ENCODE peak calls at places on chromosomes 4 and X, in eight cellular contexts. One of them, this sample, is unnamed.

GRCh38 chrX:31706456-31706855 is 634.6 kb upstream of the FTHL17 start:
- DNase-seq in kidney tubule cell: peak
- DNase-seq in neural crest cell: no peak
- DNase-seq in occipital lobe: no peak
- DNase-seq in immature natural killer cell: no peak
- DNase-seq in ELF-1: no peak
- DNase-seq in stimulated activated CD4-positive, alpha-beta T cell treated with anti-CD3 and anti-CD28 coated beads, Interleukin-12 subunit alpha, Interleukin-12 subunit beta, amount 100 ng/mL, for 24 hours: no peak
- DNase-seq in lower lobe of right lung: no peak
- DNase-seq in this sample: no peak

GRCh38 chr4:105146286-105147219 is at the start of gene TET2:
- DNase-seq in kidney tubule cell: peak
- DNase-seq in neural crest cell: peak
- DNase-seq in occipital lobe: peak
- DNase-seq in immature natural killer cell: peak
- DNase-seq in ELF-1: peak
- DNase-seq in stimulated activated CD4-positive, alpha-beta T cell treated with anti-CD3 and anti-CD28 coated beads, Interleukin-12 subunit alpha, Interleukin-12 subunit beta, amount 100 ng/mL, for 24 hours: peak
- DNase-seq in lower lobe of right lung: peak
- DNase-seq in this sample: peak

GRCh38 chr4:41124916-41125548 is 89.3 kb downstream of the APBB2 start:
- DNase-seq in kidney tubule cell: peak
- DNase-seq in neural crest cell: no peak
- DNase-seq in occipital lobe: no peak
- DNase-seq in immature natural killer cell: no peak
- DNase-seq in ELF-1: peak
- DNase-seq in stimulated activated CD4-positive, alpha-beta T cell treated with anti-CD3 and anti-CD28 coated beads, Interleukin-12 subunit alpha, Interleukin-12 subunit beta, amount 100 ng/mL, for 24 hours: no peak
- DNase-seq in lower lobe of right lung: no peak
- DNase-seq in this sample: no peak

GRCh38 chr4:134551348-134551747 is 349.8 kb upstream of the PABPC4L start:
- DNase-seq in kidney tubule cell: no peak
- DNase-seq in neural crest cell: no peak
- DNase-seq in occipital lobe: no peak
- DNase-seq in immature natural killer cell: no peak
- DNase-seq in ELF-1: no peak
- DNase-seq in stimulated activated CD4-positive, alpha-beta T cell treated with anti-CD3 and anti-CD28 coated beads, Interleukin-12 subunit alpha, Interleukin-12 subunit beta, amount 100 ng/mL, for 24 hours: no peak
- DNase-seq in lower lobe of right lung: no peak
- DNase-seq in this sample: no peak

GRCh38 chr4:150230556-150230955 is 152.3 kb downstream of the DCLK2 start:
- DNase-seq in kidney tubule cell: no peak
- DNase-seq in neural crest cell: no peak
- DNase-seq in occipital lobe: no peak
- DNase-seq in immature natural killer cell: no peak
- DNase-seq in ELF-1: no peak
- DNase-seq in stimulated activated CD4-positive, alpha-beta T cell treated with anti-CD3 and anti-CD28 coated beads, Interleukin-12 subunit alpha, Interleukin-12 subunit beta, amount 100 ng/mL, for 24 hours: no peak
- DNase-seq in lower lobe of right lung: no peak
- DNase-seq in this sample: peak

GRCh38 chr4:34182346-34182745 is 2062.0 kb downstream of the ARAP2 start:
- DNase-seq in kidney tubule cell: no peak
- DNase-seq in neural crest cell: no peak
- DNase-seq in occipital lobe: no peak
- DNase-seq in immature natural killer cell: no peak
- DNase-seq in ELF-1: no peak
- DNase-seq in stimulated activated CD4-positive, alpha-beta T cell treated with anti-CD3 and anti-CD28 coated beads, Interleukin-12 subunit alpha, Interleukin-12 subunit beta, amount 100 ng/mL, for 24 hours: no peak
- DNase-seq in lower lobe of right lung: no peak
- DNase-seq in this sample: no peak

GRCh38 chrX:68203656-68204055 is 229.6 kb downstream of the OPHN1 start:
- DNase-seq in kidney tubule cell: no peak
- DNase-seq in neural crest cell: no peak
- DNase-seq in occipital lobe: no peak
- DNase-seq in immature natural killer cell: no peak
- DNase-seq in ELF-1: no peak
- DNase-seq in stimulated activated CD4-positive, alpha-beta T cell treated with anti-CD3 and anti-CD28 coated beads, Interleukin-12 subunit alpha, Interleukin-12 subunit beta, amount 100 ng/mL, for 24 hours: no peak
- DNase-seq in lower lobe of right lung: no peak
- DNase-seq in this sample: no peak

GRCh38 chr4:107182347-107182746 is 146.2 kb upstream of the DKK2 start:
- DNase-seq in kidney tubule cell: no peak
- DNase-seq in neural crest cell: no peak
- DNase-seq in occipital lobe: no peak
- DNase-seq in immature natural killer cell: no peak
- DNase-seq in ELF-1: no peak
- DNase-seq in stimulated activated CD4-positive, alpha-beta T cell treated with anti-CD3 and anti-CD28 coated beads, Interleukin-12 subunit alpha, Interleukin-12 subunit beta, amount 100 ng/mL, for 24 hours: no peak
- DNase-seq in lower lobe of right lung: no peak
- DNase-seq in this sample: no peak

GRCh38 chr4:56981795-56982201 is 3.1 kb downstream of the POLR2B start:
- DNase-seq in kidney tubule cell: peak
- DNase-seq in neural crest cell: no peak
- DNase-seq in occipital lobe: no peak
- DNase-seq in immature natural killer cell: no peak
- DNase-seq in ELF-1: no peak
- DNase-seq in stimulated activated CD4-positive, alpha-beta T cell treated with anti-CD3 and anti-CD28 coated beads, Interleukin-12 subunit alpha, Interleukin-12 subunit beta, amount 100 ng/mL, for 24 hours: no peak
- DNase-seq in lower lobe of right lung: no peak
- DNase-seq in this sample: no peak

GRCh38 chr4:95732061-95732460 is 107.8 kb upstream of the PDHA2 start:
- DNase-seq in kidney tubule cell: peak
- DNase-seq in neural crest cell: no peak
- DNase-seq in occipital lobe: no peak
- DNase-seq in immature natural killer cell: no peak
- DNase-seq in ELF-1: no peak
- DNase-seq in stimulated activated CD4-positive, alpha-beta T cell treated with anti-CD3 and anti-CD28 coated beads, Interleukin-12 subunit alpha, Interleukin-12 subunit beta, amount 100 ng/mL, for 24 hours: no peak
- DNase-seq in lower lobe of right lung: no peak
- DNase-seq in this sample: peak

GRCh38 chrX:68995386-68995779 is 166.6 kb downstream of the EFNB1 start:
- DNase-seq in kidney tubule cell: no peak
- DNase-seq in neural crest cell: no peak
- DNase-seq in occipital lobe: no peak
- DNase-seq in immature natural killer cell: no peak
- DNase-seq in ELF-1: no peak
- DNase-seq in stimulated activated CD4-positive, alpha-beta T cell treated with anti-CD3 and anti-CD28 coated beads, Interleukin-12 subunit alpha, Interleukin-12 subunit beta, amount 100 ng/mL, for 24 hours: no peak
- DNase-seq in lower lobe of right lung: no peak
- DNase-seq in this sample: no peak

This sample was measured in NCI-H69.